ENCODE peak calls at places on chromosomes 1 and 21, in four cellular contexts. K, J, F and D are unnamed samples.

GRCh38 chr1:160400646-160401486 is 502 bp downstream of the VANGL2 start:
- DNase-seq in J (no peak), F (no peak), K (peak; percentile 31), D (no peak)

GRCh38 chr1:1440941-1441888 is 5.7 kb downstream of the VWA1 start:
- DNase-seq in F (peak; percentile 57), K (no peak), J (peak; percentile 61), D (no peak)

GRCh38 chr1:53196485-53197271 is at the start of gene CPT2:
- DNase-seq in K (peak; percentile 92), F (peak; percentile 95), J (peak; percentile 96), D (peak; percentile 65)

GRCh38 chr1:228011721-228012311 is 5.0 kb downstream of the WNT3A start:
- DNase-seq in K (no peak), F (no peak), J (peak; percentile 15), D (no peak)

GRCh38 chr1:116521186-116521585 is 49.6 kb downstream of the CD58 start:
- DNase-seq in K (no peak), J (no peak), F (no peak), D (no peak)

GRCh38 chr1:170893655-170894297 is 41.6 kb upstream of the MROH9 start:
- DNase-seq in K (no peak), F (no peak), J (no peak), D (no peak)

GRCh38 chr21:36045993-36046392 is 14.3 kb downstream of the SETD4 start:
- DNase-seq in J (no peak), F (no peak), K (no peak), D (no peak)

GRCh38 chr1:232684331-232685105 is 54.6 kb upstream of the SIPA1L2 start:
- DNase-seq in F (no peak), K (no peak), J (no peak), D (no peak)

GRCh38 chr1:64171797-64172281 is 31.6 kb upstream of the UBE2U start:
- DNase-seq in K (peak; percentile 13), F (no peak), J (no peak), D (peak; percentile 67)

GRCh38 chr1:8510041-8510823 is 192.3 kb downstream of the SLC45A1 start:
- DNase-seq in K (no peak), F (no peak), J (no peak), D (no peak)
- H3K4me3 ChIP-seq in K (no peak overlapping the region), F (no peak overlapping the region), J (no peak overlapping the region), D (no peak overlapping the region)

GRCh38 chr1:145959333-145959732 is 1.5 kb upstream of the LIX1L start:
- DNase-seq in K (no peak), J (no peak), F (no peak), D (no peak)

GRCh38 chr1:145961109-145961424 is 3.2 kb upstream of the LIX1L start:
- DNase-seq in J (no peak), F (no peak), K (no peak), D (no peak)

GRCh38 chr1:145961425-145962156 is 2.8 kb downstream of the ANKRD34A start:
- DNase-seq in K (no peak), J (no peak), F (peak; percentile 56), D (no peak)

GRCh38 chr1:145959957-145960467 is 2.2 kb upstream of the LIX1L start:
- DNase-seq in K (no peak), J (no peak), F (no peak), D (no peak)

DNA sequence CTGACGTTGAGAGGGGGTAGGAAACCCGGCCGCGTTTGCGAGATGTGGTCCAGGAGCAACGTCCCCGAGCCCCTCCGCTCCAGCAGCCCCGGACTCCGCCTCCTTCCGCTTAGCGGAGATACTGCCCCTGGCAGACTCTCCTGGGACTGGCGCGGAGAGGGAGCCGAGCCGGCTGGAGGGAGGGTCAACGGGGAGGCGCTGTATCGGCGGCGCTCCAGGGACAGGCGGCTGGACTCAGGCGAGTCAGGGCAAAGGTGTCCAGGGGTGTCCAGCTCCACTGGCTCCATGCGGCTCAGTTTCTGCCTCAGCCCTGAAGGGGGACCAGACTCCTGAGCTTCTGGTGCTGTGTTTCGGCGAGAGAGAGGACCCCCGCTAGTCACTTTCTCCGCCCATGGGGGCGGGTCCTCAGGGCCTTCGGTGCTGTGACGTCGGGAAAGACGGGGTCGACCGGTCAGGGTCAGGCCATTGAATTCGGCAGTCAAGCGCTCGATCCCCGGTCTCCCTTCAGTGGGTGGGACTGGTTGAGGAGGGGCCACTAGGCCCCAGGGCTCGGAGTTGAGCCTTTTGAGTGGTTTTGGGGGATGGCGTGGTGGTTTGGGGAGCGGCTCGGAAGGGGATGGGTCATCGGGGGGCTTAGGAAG is 2.8 kb upstream of the LIX1L start:
- DNase-seq in J (peak; percentile 70), K (peak; percentile 63), F (peak; percentile 89), D (no peak)
- TF ChIP-seq CTCF in J (no peak), K (no peak), F (peak; percentile 33), D (no peak)

DNA sequence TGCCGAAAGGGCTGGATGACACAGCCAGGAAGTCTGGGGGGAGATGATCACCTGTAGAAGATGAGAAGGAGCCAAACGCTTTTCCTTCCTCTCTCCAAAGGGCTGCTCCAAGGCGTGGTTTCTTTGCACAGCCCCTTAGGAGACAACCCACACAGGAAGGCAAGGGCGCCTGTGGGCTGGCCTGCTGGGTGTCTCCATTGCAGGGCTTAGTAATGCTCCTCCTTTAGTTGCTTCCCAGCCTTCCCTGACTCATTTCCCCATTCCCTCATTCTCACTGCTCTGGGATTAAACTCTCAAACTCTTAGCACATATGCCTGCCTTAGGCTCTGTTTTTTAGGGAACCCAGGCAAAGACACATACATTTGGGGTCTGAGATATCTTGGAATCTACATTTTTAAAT is 1.7 kb upstream of the CLCA1 start:
- DNase-seq in F (no peak), J (no peak), K (no peak), D (no peak)
- H3K4me3 ChIP-seq in F (no peak overlapping the region), J (no peak overlapping the region), K (no peak overlapping the region), D (no peak overlapping the region)

GRCh38 chr1:87119741-87120140 is 205.3 kb downstream of the HS2ST1 start:
- DNase-seq in K (no peak), J (no peak), F (no peak), D (no peak)

GRCh38 chr1:87121732-87122163 is 206.9 kb upstream of the LMO4 start:
- DNase-seq in J (no peak), F (no peak), K (no peak), D (no peak)

GRCh38 chr1:87117761-87118160 is 203.3 kb downstream of the HS2ST1 start:
- DNase-seq in K (no peak), F (no peak), J (no peak), D (no peak)

GRCh38 chr1:87123610-87124009 is 205.1 kb upstream of the LMO4 start:
- DNase-seq in K (no peak), J (no peak), F (no peak), D (no peak)

DNA sequence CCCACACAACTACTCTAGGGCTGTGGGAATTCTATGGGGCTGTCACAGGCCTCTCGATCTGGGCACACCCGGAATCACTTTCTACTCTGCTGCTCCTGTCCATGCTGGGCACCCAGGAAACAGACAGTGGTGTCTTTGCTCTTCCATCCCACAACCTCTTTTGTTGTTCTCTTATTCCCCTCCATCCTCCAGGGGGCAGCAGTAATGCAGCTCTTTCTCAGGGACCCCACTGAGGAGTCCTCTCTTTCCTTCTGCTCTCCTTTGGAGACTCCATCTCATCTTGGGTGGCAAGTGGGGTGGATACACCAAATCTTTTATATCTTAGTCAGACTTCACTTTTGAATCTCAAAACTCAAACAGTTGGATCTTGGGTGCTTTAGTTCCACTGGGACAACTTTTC is 206.3 kb downstream of the HS2ST1 start:
- DNase-seq in J (no peak), K (no peak), F (no peak), D (no peak)
- TF ChIP-seq CTCF in J (no peak), K (no peak), F (no peak), D (peak; percentile 24)

DNA sequence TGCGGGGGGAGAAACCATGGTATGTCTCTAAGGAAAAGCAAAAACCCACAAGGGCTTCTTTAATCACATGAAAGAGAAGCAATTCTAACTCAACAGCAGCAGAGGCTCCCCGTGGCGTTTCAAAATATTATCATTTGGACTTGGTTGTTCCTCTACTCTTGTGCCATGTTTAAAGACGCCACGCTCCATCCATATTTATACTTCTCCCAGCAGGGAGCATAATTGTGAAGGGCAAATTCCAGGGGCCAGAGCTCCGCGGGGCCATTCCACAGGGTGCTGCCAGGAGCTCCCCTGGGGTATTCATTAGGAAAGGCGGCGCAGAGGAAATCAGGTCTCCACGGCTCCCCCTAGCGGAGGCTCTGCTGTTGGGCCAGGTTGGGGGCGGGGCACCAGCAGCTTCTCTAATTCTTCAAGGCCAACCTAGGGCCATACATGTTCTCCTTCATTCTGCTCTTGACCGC is 92.1 kb upstream of the SSX2IP start:
- DNase-seq in J (peak; percentile 68), F (peak; percentile 41), K (no peak), D (no peak)
- H3K4me3 ChIP-seq in J (no peak overlapping the region), F (no peak overlapping the region), K (no peak overlapping the region), D (no peak overlapping the region)

GRCh38 chr21:37082856-37083611 is 10.0 kb downstream of the TTC3 start:
- DNase-seq in J (no peak), K (peak; percentile 23), F (no peak), D (peak; percentile 74)

GRCh38 chr21:37088196-37088595 is 15.1 kb downstream of the TTC3 start:
- DNase-seq in F (no peak), J (no peak), K (no peak), D (no peak)

GRCh38 chr21:37085726-37086125 is 12.7 kb downstream of the TTC3 start:
- DNase-seq in F (no peak), J (no peak), K (no peak), D (no peak)

GRCh38 chr21:37082375-37082774 is 9.3 kb downstream of the TTC3 start:
- DNase-seq in J (no peak), F (no peak), K (no peak), D (no peak)

DNA sequence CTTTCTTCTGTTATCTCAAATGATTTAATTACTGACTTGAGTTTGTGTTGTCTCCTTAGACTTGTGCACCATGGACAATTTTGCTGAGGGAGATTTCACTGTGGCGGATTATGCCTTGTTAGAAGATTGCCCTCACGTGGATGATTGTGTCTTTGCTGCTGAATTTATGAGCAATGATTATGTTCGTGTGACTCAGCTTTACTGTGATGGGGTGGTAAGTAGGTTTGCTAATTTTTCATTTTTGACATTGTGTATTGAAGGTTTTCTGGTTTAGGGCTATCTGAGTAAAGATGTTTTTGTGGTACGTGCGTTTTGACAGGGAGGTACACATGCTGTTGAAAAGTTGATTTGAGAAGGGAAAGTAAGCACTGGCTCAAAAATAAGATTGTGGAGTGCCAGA is 14.1 kb downstream of the TTC3 start:
- DNase-seq in J (no peak), K (no peak), F (no peak), D (no peak)
- TF ChIP-seq CTCF in J (no peak), K (no peak), F (peak; percentile 34), D (peak; percentile 35)

GRCh38 chr1:89844860-89845259 is 24.0 kb downstream of the LRRC8D start:
- DNase-seq in J (no peak), K (no peak), F (no peak), D (no peak)

GRCh38 chr1:89844236-89844807 is 23.5 kb downstream of the LRRC8D start:
- DNase-seq in F (no peak), K (no peak), J (no peak), D (no peak)

GRCh38 chr1:89843279-89844121 is 22.7 kb downstream of the LRRC8D start:
- DNase-seq in K (peak; percentile 58), F (peak; percentile 77), J (peak; percentile 72), D (no peak)

GRCh38 chr1:89841507-89841906 is 20.7 kb downstream of the LRRC8D start:
- DNase-seq in J (no peak), K (no peak), F (no peak), D (no peak)

GRCh38 chr1:89842547-89843278 is 21.9 kb downstream of the LRRC8D start:
- DNase-seq in K (no peak), J (no peak), F (no peak), D (no peak)
- H3K4me3 ChIP-seq in K (peak overlapping the region; percentile 64), J (peak overlapping the region; percentile 79), F (peak overlapping the region; percentile 73), D (no peak overlapping the region)